ENCODE peak calls at places on chromosome 4, in ten cellular contexts. J is ACHN; A is stimulated activated CD4-positive, alpha-beta T cell treated with anti-CD3 and anti-CD28 coated beads, Interleukin-1b, Interleukin-23, amount 100 ng/mL, for 48 hours; P is breast epithelium; U is NCI-H226; V is adipocyte; I is activated CD4-positive, alpha-beta T cell treated with anti-CD3 and anti-CD28 coated beads for 24 hours; F is nucleus accumbens; E is AG09309; G is cardiac muscle cell. T is an unnamed sample.

GRCh38 chr4:4787421-4787820 is 72.0 kb upstream of the MSX1 start:
- DNase-seq in J (no peak), A (no peak), P (no peak), U (no peak), V (no peak), I (no peak), F (no peak), E (no peak), G (no peak), T (no peak)

GRCh38 chr4:139782926-139783542 is 117.4 kb downstream of the MGST2 start:
- DNase-seq in J (no peak), A (no peak), P (no peak), U (no peak), V (no peak), I (no peak), F (no peak), E (no peak), G (no peak), T (no peak)

GRCh38 chr4:23279377-23279988 is 586.7 kb downstream of the GBA3 start:
- DNase-seq in J (no peak), A (no peak), P (no peak), U (peak), V (no peak), I (no peak), F (no peak), E (no peak), G (peak), T (no peak)

GRCh38 chr4:7992846-7993245 is 53.2 kb upstream of the AFAP1 start:
- DNase-seq in J (no peak), A (no peak), P (no peak), U (no peak), V (no peak), I (no peak), F (no peak), E (no peak), G (no peak), T (no peak)

GRCh38 chr4:128876194-128876593 is 66.7 kb downstream of the JADE1 start:
- DNase-seq in J (no peak), A (no peak), P (no peak), U (no peak), V (no peak), I (no peak), F (no peak), E (no peak), G (no peak), T (no peak)

GRCh38 chr4:112563431-112564200 is 47.6 kb upstream of the NEUROG2 start:
- DNase-seq in J (no peak), A (no peak), P (no peak), U (no peak), V (no peak), I (no peak), F (no peak), E (no peak), G (no peak), T (no peak)

GRCh38 chr4:8592366-8593267 is at the start of gene CPZ:
- DNase-seq in J (no peak), A (no peak), P (no peak), U (peak), V (peak), I (no peak), F (no peak), E (no peak), G (peak), T (no peak)

GRCh38 chr4:149140841-149141240 is 674.8 kb downstream of the IQCM start:
- DNase-seq in J (no peak), A (no peak), P (no peak), U (no peak), V (peak), I (no peak), F (no peak), E (no peak), G (peak), T (no peak)

GRCh38 chr4:101555341-101555880 is 208.1 kb upstream of the PPP3CA start:
- DNase-seq in J (no peak), A (no peak), P (no peak), U (no peak), V (no peak), I (no peak), F (no peak), E (no peak), G (no peak), T (no peak)

GRCh38 chr4:100075486-100076270 is 114.6 kb downstream of the DDIT4L start:
- DNase-seq in J (no peak), A (no peak), P (no peak), U (peak), V (peak), I (no peak), F (no peak), E (no peak), G (no peak), T (no peak)

GRCh38 chr4:184838249-184839074 is 12.7 kb upstream of the ACSL1 start:
- DNase-seq in J (no peak), A (no peak), P (no peak), U (no peak), V (no peak), I (no peak), F (no peak), E (no peak), G (no peak), T (no peak)

GRCh38 chr4:77699731-77700210 is 94.2 kb downstream of the CXCL13 start:
- DNase-seq in J (peak), A (no peak), P (no peak), U (peak), V (peak), I (no peak), F (no peak), E (peak), G (peak), T (peak)

GRCh38 chr4:87017580-87018061 is 82.8 kb downstream of the AFF1 start:
- DNase-seq in J (no peak), A (peak), P (no peak), U (peak), V (peak), I (no peak), F (no peak), E (peak), G (peak), T (no peak)

GRCh38 chr4:54227261-54228063 is 1.6 kb upstream of the PDGFRA start:
- DNase-seq in J (peak), A (no peak), P (no peak), U (no peak), V (peak), I (no peak), F (no peak), E (peak), G (peak), T (no peak)

GRCh38 chr4:146442801-146443200 is 78.9 kb downstream of the SLC10A7 start:
- DNase-seq in J (no peak), A (no peak), P (no peak), U (peak), V (peak), I (no peak), F (no peak), E (peak), G (peak), T (no peak)

GRCh38 chr4:3302786-3303444 is 10.1 kb downstream of the RGS12 start:
- DNase-seq in J (no peak), A (no peak), P (peak), U (no peak), V (no peak), I (no peak), F (no peak), E (no peak), G (no peak), T (no peak)

GRCh38 chr4:173490817-173491518 is 39.1 kb downstream of the HAND2 start:
- DNase-seq in J (peak), A (no peak), P (no peak), U (peak), V (peak), I (no peak), F (no peak), E (no peak), G (peak), T (peak)

GRCh38 chr4:83535945-83536648 is at the start of gene GPAT3:
- DNase-seq in J (peak), A (peak), P (peak), U (peak), V (peak), I (peak), F (peak), E (no peak), G (peak), T (peak)

GRCh38 chr4:153223935-153224334 is 19.7 kb downstream of the TRIM2 start:
- DNase-seq in J (peak), A (no peak), P (no peak), U (peak), V (peak), I (no peak), F (no peak), E (no peak), G (no peak), T (no peak)

T was measured in Calu3.